ENCODE peak calls at places on chromosome 6, in six cellular contexts. Y, M, Z, T, G and K are unnamed samples.

GRCh38 chr6:3341467-3341866 is 82.7 kb downstream of the PSMG4 start:
- DNase-seq in Y (no peak), M (no peak), Z (no peak), T (no peak), G (no peak), K (no peak)

GRCh38 chr6:3899970-3900439 is 50.8 kb downstream of the FAM50B start:
- DNase-seq in Y (no peak), M (peak; percentile 62), Z (no peak), T (no peak), G (no peak), K (no peak)

GRCh38 chr6:97630592-97630991 is 347.6 kb upstream of the MMS22L start:
- DNase-seq in Y (no peak), M (no peak), Z (no peak), T (no peak), G (no peak), K (no peak)

GRCh38 chr6:21438237-21438985 is 155.1 kb upstream of the SOX4 start:
- DNase-seq in Y (peak; percentile 50), M (no peak), Z (peak; percentile 97), T (no peak), G (no peak), K (peak; percentile 43)

GRCh38 chr6:82022614-82023102 is 224.9 kb downstream of the IBTK start:
- DNase-seq in Y (no peak), M (peak; percentile 39), Z (no peak), T (no peak), G (no peak), K (no peak)

GRCh38 chr6:119727504-119728219 is 378.1 kb upstream of the MAN1A1 start:
- DNase-seq in Y (no peak), M (peak; percentile 26), Z (no peak), T (no peak), G (no peak), K (no peak)

GRCh38 chr6:15480546-15480945 is 182.3 kb downstream of the DTNBP1 start:
- DNase-seq in Y (no peak), M (no peak), Z (no peak), T (no peak), G (no peak), K (no peak)

GRCh38 chr6:47836046-47836445 is 54.2 kb downstream of the OPN5 start:
- DNase-seq in Y (no peak), M (no peak), Z (no peak), T (no peak), G (no peak), K (no peak)

GRCh38 chr6:68901044-68901443 is 266.0 kb downstream of the ADGRB3 start:
- DNase-seq in Y (no peak), M (no peak), Z (no peak), T (peak; percentile 5), G (no peak), K (no peak)

GRCh38 chr6:119349041-119349340 is 570 bp downstream of the MAN1A1 start:
- DNase-seq in Y (no peak), M (no peak), Z (no peak), T (no peak), G (no peak), K (peak; percentile 23)

GRCh38 chr6:169890049-169890448 is 138.6 kb downstream of the ERMARD start:
- DNase-seq in Y (no peak), M (no peak), Z (no peak), T (no peak), G (no peak), K (no peak)

GRCh38 chr6:170080169-170080827 is 210.6 kb downstream of the DLL1 start:
- DNase-seq in Y (no peak), M (no peak), Z (no peak), T (no peak), G (no peak), K (no peak)

GRCh38 chr6:142947702-142948480 is 2.9 kb upstream of the HIVEP2 start:
- DNase-seq in Y (peak; percentile 11), M (no peak), Z (no peak), T (no peak), G (no peak), K (no peak)

GRCh38 chr6:142945446-142946180 is 637 bp upstream of the HIVEP2 start:
- DNase-seq in Y (peak; percentile 38), M (no peak), Z (no peak), T (peak; percentile 53), G (no peak), K (peak; percentile 48)

GRCh38 chr6:142945071-142945445 is at the start of gene HIVEP2:
- DNase-seq in Y (peak; percentile 26), M (peak; percentile 78), Z (no peak), T (peak; percentile 70), G (no peak), K (peak; percentile 33)

GRCh38 chr6:142946181-142946923 is 1.4 kb upstream of the HIVEP2 start:
- DNase-seq in Y (peak; percentile 43), M (peak; percentile 87), Z (no peak), T (peak; percentile 76), G (peak; percentile 79), K (peak; percentile 45)

GRCh38 chr6:142946924-142947701 is 2.1 kb upstream of the HIVEP2 start:
- DNase-seq in Y (peak; percentile 50), M (peak; percentile 67), Z (no peak), T (peak; percentile 65), G (no peak), K (peak; percentile 57)
- TF ChIP-seq POLR2A in Y (peak; percentile 57), M (no peak), Z (peak; percentile 84), T (no peak), G (no peak), K (peak; percentile 54)

DNA sequence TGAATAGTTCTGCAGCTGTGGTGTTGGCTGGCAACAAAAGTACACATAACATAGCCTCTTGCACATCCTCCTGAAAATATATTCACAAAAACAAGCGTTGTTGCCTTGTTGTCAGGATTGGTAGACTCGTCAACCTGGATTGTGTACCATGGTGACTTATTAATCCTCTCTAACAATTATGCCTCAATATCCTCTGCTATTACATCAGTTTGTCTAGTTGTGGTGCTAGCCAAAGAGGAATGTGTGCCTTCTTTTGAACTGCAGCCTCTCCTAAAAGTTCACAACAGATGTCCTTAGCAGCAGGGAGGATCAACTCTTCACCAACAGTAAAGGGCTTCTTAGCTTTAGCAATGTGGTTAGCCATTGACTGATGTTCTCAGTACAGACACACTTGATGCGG is 3.6 kb upstream of the SF3B5 start:
- DNase-seq in Y (no peak), M (no peak), Z (no peak), T (no peak), G (no peak), K (no peak)
- TF ChIP-seq TAF1 in Y (no peak), M (no peak), Z (no peak), T (no peak), G (no peak), K (no peak)

DNA sequence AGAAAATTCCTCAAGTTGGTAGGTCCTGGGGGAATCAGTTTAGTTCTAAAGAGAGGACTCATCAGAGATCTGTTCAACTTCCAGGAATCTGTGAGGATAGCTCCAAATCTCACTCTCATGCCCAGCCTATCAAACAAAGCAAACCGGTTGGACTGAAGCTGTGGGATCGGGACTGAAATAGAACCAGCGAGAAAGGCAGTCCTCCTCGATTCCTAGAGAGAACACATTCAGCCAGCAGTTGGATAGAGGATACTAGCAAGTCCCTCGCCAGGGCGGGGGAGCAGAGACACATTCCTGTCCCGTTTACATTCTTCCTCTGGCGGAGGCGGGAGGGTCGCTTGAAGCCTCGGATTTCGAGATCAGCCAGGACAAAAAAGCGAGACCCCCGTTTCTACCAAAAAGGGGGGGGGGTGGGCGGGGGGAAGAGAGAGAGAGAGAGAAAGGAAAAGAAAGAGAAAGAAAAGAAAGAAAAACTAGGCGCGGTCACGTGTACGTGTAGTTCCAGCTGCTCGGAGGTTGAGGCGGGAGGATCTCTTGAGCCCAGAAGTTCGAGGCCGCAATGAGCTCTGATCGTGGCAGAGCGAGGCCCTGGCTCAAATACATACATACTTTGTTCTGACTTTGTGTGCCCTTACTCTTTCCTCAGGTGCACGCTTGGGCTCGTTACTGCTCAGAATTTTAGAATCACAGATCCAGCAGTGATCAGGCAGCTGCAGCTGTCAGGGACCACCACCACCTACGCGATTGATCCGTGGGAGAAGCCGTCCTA is 19.5 kb downstream of the ZNF311 start:
- DNase-seq in Y (no peak), M (peak; percentile 97), Z (no peak), T (no peak), G (peak; percentile 92), K (no peak)
- TF ChIP-seq POLR2AphosphoS5 in Y (no peak), M (peak; percentile 83), Z (no peak), T (no peak), G (peak; percentile 89), K (no peak)

DNA sequence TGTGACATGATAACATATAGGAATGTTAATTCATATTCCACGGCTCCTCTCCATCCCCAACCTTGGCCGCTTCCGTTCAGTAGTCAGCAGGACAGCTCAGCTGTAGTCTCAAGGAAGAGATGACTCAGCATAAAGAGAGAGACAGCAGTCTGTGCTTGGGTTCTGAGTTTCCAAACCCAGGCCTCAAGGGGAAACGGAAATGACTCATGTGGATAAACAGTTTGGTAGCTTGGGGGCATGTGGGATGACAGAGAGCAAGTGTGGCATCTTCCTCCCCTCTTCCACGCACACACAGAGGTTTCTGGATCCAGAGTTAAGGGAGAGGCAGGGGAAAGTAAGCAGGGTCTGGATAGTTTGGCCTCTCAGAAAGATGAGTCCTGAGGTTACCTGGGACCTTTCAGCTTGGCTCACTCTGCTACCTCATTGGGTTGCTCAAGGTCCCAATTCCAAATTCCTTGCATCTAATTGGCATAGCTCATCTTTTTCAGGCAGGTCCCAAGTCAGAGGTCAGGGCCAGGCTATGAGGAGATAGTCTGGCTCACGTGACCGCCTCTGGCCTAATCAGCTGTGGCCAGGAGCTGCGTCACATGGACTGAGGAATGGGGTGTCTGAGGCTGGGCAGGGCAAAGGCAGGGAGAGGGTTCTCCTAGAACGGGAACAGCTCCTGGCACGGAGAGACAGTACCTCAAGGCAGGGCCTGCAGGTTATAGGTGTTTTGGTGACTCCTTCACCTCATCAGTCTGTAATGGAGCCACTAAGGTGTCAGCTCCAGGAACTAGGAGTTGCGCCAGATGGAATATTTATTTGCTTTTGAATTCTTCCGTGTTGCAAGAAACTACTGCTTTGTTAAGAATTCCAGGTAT is 36.5 kb upstream of the MLN start:
- DNase-seq in Y (peak; percentile 71), M (peak; percentile 96), Z (peak; percentile 51), T (peak; percentile 90), G (no peak), K (peak; percentile 64)
- TF ChIP-seq POLR2A in Y (no peak), M (peak; percentile 59), Z (no peak), T (peak; percentile 48), G (no peak), K (no peak)

GRCh38 chr6:11021714-11022113 is 22.4 kb downstream of the ELOVL2 start:
- DNase-seq in Y (no peak), M (no peak), Z (no peak), T (no peak), G (no peak), K (no peak)
- TF ChIP-seq TAF1 in Y (no peak), M (no peak), Z (no peak), T (no peak), G (no peak), K (no peak)

DNA sequence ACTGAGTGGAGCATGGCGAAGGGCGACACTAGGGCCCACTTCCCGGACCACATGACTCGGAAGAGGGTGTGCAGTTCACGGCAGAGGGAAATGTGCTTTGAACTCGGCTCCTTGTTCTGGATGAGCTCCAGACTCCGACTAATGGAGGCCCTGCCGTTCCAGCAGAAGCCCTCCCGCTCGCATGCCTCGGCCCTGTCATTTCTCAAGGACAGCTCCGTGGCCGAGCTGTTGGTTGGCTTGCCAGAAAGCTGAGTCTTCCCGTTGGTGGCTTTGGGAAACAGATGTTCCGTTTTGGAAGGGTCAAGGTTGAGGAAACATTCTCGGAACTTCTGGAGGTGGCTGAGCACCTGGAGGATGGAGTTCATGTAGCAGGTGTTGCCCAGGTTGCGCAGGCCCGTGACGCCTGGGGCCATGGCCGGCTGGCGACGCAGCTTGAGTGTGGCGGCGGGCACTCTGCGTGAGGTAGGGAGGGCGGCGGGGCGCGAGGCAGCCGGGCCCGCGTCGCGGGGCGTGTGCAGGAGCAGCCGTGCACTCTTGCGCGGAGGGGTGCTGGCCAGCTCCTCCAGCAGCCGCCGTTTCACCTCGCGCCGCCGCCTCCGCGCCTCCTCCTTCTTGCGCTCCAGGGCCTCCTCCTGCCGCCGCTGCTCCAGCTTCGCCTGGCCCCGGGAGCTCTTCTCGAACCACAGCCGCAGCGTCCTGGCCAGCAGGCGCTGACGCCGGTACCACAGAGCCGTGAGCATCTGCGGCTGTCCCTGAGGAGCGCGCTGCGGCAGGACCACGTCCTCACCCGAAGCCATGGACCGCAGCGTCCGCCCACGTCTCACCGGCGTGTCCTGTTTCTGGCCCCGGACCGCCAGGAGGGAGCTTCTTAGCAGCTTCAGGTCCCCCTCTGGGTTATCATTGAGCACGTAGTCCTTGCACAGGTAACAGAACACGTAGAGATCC is 18.6 kb downstream of the TOMM6 start:
- DNase-seq in Y (no peak), M (no peak), Z (no peak), T (no peak), G (no peak), K (no peak)
- TF ChIP-seq POLR2AphosphoS5 in Y (no peak), M (no peak), Z (no peak), T (no peak), G (no peak), K (no peak)